ENCODE peak calls at places on chromosome 15, in five cellular contexts. Q is H1, N is neuronal stem cell, P is IMR-90, U is H9. E is an unnamed sample.

GRCh38 chr15:56047354-56047753 is 53.9 kb upstream of the NEDD4 start:
- DNase-seq in Q (no peak), N (no peak), U (no peak), P (no peak), E (no peak)

GRCh38 chr15:63274427-63274826 is 3.0 kb upstream of the APH1B start:
- DNase-seq in N (no peak), Q (no peak), U (peak), P (no peak), E (no peak)

GRCh38 chr15:62277816-62278394 is 112.8 kb upstream of the C2CD4B start:
- DNase-seq in U (no peak), N (no peak), Q (no peak), P (no peak), E (no peak)

GRCh38 chr15:74893627-74894026 is 3.8 kb downstream of the MPI start:
- DNase-seq in N (no peak), Q (no peak), U (no peak), P (no peak), E (no peak)

GRCh38 chr15:60442763-60443162 is 36.2 kb downstream of the ICE2 start:
- DNase-seq in U (no peak), Q (no peak), P (peak), N (no peak), E (no peak)

GRCh38 chr15:97875025-97875512 is 85.4 kb upstream of the ARRDC4 start:
- DNase-seq in U (no peak), Q (no peak), P (no peak), N (no peak), E (no peak)

GRCh38 chr15:60390931-60391501 is 6.8 kb downstream of the ANXA2 start:
- DNase-seq in Q (no peak), U (peak), N (peak), P (peak), E (no peak)

GRCh38 chr15:96272427-96272826 is 58.1 kb upstream of the NR2F2 start:
- DNase-seq in U (no peak), P (no peak), N (no peak), Q (no peak), E (no peak)

GRCh38 chr15:31326729-31327673 is at the start of gene KLF13:
- DNase-seq in Q (no peak), P (peak), N (no peak), U (no peak), E (peak)

GRCh38 chr15:44222478-44222877 is 27.4 kb upstream of the FRMD5 start:
- DNase-seq in Q (no peak), P (peak), U (no peak), N (no peak), E (no peak)

GRCh38 chr15:33226559-33227181 is 32.2 kb upstream of the FMN1 start:
- DNase-seq in N (no peak), P (no peak), Q (no peak), U (peak), E (peak)

GRCh38 chr15:61299060-61299763 is 70.1 kb upstream of the RORA start:
- DNase-seq in Q (no peak), U (no peak), P (no peak), N (no peak), E (no peak)

GRCh38 chr15:63573533-63573932 is 23.7 kb upstream of the FBXL22 start:
- DNase-seq in U (no peak), Q (no peak), N (no peak), P (peak), E (no peak)

GRCh38 chr15:80507131-80507530 is 102.9 kb downstream of the ARNT2 start:
- DNase-seq in P (peak), Q (peak), N (no peak), U (no peak), E (no peak)

GRCh38 chr15:59439571-59439970 is 1.6 kb downstream of the FAM81A start:
- DNase-seq in N (no peak), U (no peak), P (no peak), Q (no peak), E (no peak)

GRCh38 chr15:72037321-72037720 is 80.6 kb downstream of the MYO9A start:
- DNase-seq in P (peak), U (no peak), N (no peak), Q (no peak), E (no peak)

GRCh38 chr15:45157056-45157455 is 27.3 kb downstream of the DUOX1 start:
- DNase-seq in U (no peak), P (peak), Q (no peak), N (no peak), E (no peak)

GRCh38 chr15:49415638-49416037 is 7.4 kb upstream of the FGF7 start:
- DNase-seq in U (no peak), N (no peak), P (peak), Q (no peak), E (no peak)

GRCh38 chr15:92683511-92683834 is 27.9 kb upstream of the FAM174B start:
- DNase-seq in Q (peak), N (peak), U (peak), P (no peak), E (peak)

GRCh38 chr15:41868321-41868720 is 25.5 kb downstream of the SPTBN5 start:
- DNase-seq in N (no peak), P (no peak), Q (no peak), U (no peak), E (no peak)

DNA sequence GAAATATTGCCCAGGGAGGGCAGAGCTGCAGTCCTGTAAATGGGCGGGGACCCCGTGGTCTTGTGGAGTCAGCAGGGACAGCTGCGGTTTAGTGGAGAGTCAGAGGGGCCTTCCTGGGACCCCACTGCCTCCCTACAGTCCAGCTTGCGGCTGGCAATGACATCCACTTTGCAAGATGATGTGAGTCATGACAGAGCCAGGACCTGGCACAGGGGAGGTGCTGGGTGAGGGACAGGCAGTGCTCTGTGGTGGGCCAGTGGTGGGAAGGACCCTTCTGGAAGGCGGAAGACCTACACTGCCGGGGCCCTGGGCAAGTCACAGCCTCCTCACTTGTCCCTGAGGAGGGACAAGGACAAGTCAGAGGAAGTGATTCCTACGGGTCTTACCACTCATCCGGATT is 17.8 kb downstream of the APBA2 start:
- DNase-seq in Q (no peak), N (no peak), P (no peak), U (no peak), E (no peak)
- H2BK120ac ChIP-seq in Q (no peak), N (no peak), P (no peak), U (no peak), E (no peak)

GRCh38 chr15:69668963-69669362 is 216.3 kb downstream of the RPLP1 start:
- DNase-seq in U (no peak), N (no peak), Q (no peak), P (no peak), E (no peak)
- H3K4ac ChIP-seq in U (no peak), N (no peak), Q (no peak), P (no peak), E (no peak)

GRCh38 chr15:37095993-37096877 is 4.1 kb downstream of the MEIS2 start:
- DNase-seq in N (peak), P (no peak), U (peak), Q (peak), E (no peak)

GRCh38 chr15:37101634-37102314 is 1.4 kb upstream of the MEIS2 start:
- DNase-seq in N (peak), U (peak), Q (peak), P (peak), E (peak)

GRCh38 chr15:37096878-37097568 is 3.3 kb downstream of the MEIS2 start:
- DNase-seq in N (peak), U (peak), Q (no peak), P (peak), E (no peak)

GRCh38 chr15:37099321-37100108 is 834 bp downstream of the MEIS2 start:
- DNase-seq in P (peak), N (peak), Q (no peak), U (no peak), E (peak)

DNA sequence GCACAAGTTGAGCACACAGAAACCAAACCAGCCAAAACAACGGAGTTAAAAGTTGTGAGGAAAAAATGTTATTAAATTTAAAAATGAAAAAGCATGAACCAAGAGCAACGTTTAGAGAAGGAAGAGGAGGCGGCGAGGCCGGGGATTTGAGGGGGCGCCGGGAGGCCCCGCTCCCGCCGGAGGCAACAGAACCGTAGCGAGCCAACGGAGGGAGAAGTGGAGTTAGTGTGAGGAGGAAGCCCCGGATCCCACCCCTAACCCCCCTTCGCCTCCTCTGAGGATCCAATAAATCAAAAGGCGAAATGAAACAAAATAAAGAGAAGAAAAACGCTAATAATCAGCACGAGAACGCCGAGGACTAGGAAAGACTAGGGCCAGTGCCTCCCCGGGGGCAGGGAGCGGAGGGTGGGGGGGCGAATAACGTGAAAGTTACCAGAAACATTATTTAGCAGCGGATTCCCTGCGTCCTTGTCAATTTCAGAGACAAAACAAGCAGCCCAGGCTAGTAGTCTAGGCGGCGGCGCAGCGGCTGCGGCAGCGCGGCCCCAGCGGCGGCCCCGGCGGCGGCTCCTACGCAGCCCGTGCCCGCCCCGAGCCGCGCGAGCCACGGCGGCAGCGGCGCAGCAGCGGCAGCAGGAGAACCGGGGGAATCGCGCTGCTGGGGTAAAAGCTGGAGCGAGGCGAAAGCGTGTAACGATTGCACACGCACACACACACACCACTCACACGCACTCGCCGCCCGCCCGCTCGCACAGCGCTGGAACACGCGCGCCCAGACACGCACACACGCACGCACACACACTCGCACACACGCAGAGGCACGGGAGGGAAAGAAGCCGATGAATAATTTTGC is 1.7 kb downstream of the MEIS2 start:
- DNase-seq in N (peak), P (peak), Q (no peak), U (peak), E (peak)
- H4K91ac ChIP-seq in N (peak), P (peak), Q (no peak), U (no peak), E (peak)

GRCh38 chr15:37100109-37100873 is at the start of gene MEIS2:
- DNase-seq in Q (peak), N (peak), U (peak), P (peak), E (peak)
- H2BK120ac ChIP-seq in Q (no peak), N (peak), U (no peak), P (peak), E (peak)